ENCODE peak calls at places on chromosomes 1 and 21, in four cellular contexts. R is PC-9, I is GM23338, H is psoas muscle. J is an unnamed sample.

GRCh38 chr1:175933801-175934200 is 190.4 kb upstream of the TNR start:
- DNase-seq in R (no peak), I (peak; percentile 79), H (no peak), J (no peak)

GRCh38 chr1:165443539-165444289 is 1.2 kb downstream of the RXRG start:
- DNase-seq in H (peak; percentile 35), R (no peak), I (peak; percentile 39), J (no peak)

GRCh38 chr1:228373681-228374571 is 32.7 kb downstream of the TRIM11 start:
- DNase-seq in R (no peak), H (peak; percentile 11), I (no peak), J (no peak)

GRCh38 chr1:247077768-247078314 is 770 bp downstream of the ZNF670 start:
- DNase-seq in H (no peak), R (no peak), I (no peak), J (no peak)

GRCh38 chr1:178052650-178053461 is 41.0 kb upstream of the RASAL2 start:
- DNase-seq in H (no peak), R (peak; percentile 11), I (peak; percentile 15), J (no peak)

GRCh38 chr1:190328361-190328760 is 149.3 kb downstream of the BRINP3 start:
- DNase-seq in R (no peak), I (no peak), H (no peak), J (no peak)

GRCh38 chr1:27363766-27364695 is 2.7 kb downstream of the MAP3K6 start:
- DNase-seq in H (no peak), R (no peak), I (no peak), J (no peak)

GRCh38 chr1:156616463-156616862 is 2.8 kb upstream of the HAPLN2 start:
- DNase-seq in H (no peak), I (no peak), R (no peak), J (no peak)

GRCh38 chr1:180188679-180189175 is 34.1 kb downstream of the QSOX1 start:
- DNase-seq in H (no peak), R (no peak), I (no peak), J (no peak)

GRCh38 chr1:215052256-215052655 is 30.3 kb upstream of the KCNK2 start:
- DNase-seq in H (no peak), I (no peak), R (no peak), J (no peak)

GRCh38 chr1:17725811-17726582 is 29.1 kb upstream of the ACTL8 start:
- DNase-seq in R (no peak), I (no peak), H (no peak), J (no peak)

GRCh38 chr21:25283720-25284119 is 323.6 kb downstream of the MRPL39 start:
- DNase-seq in H (no peak), R (no peak), I (peak; percentile 84), J (no peak)

GRCh38 chr1:1440941-1441888 is 5.7 kb downstream of the VWA1 start:
- DNase-seq in H (peak; percentile 64), I (peak; percentile 75), R (peak; percentile 48), J (no peak)

GRCh38 chr1:11434506-11434905 is 44.4 kb upstream of the DISP3 start:
- DNase-seq in I (no peak), H (no peak), R (no peak), J (no peak)

GRCh38 chr1:201019321-201019977 is 4.1 kb downstream of the KIF21B start:
- DNase-seq in I (no peak), R (peak; percentile 69), H (peak; percentile 39), J (no peak)

GRCh38 chr1:91092503-91092902 is 70.7 kb upstream of the ZNF644 start:
- DNase-seq in I (no peak), H (no peak), R (no peak), J (no peak)

GRCh38 chr1:11550664-11551283 is 71.8 kb downstream of the DISP3 start:
- DNase-seq in R (peak; percentile 51), I (peak; percentile 97), H (peak; percentile 35), J (no peak)

GRCh38 chr1:240766831-240767230 is 154.9 kb upstream of the GREM2 start:
- DNase-seq in R (peak; percentile 2), I (no peak), H (no peak), J (no peak)

GRCh38 chr21:15443740-15444117 is 286.1 kb upstream of the USP25 start:
- DNase-seq in H (no peak), R (no peak), I (no peak), J (no peak)

GRCh38 chr1:214584805-214585766 is 17.9 kb upstream of the CENPF start:
- DNase-seq in I (peak; percentile 71), H (no peak), R (no peak), J (no peak)

GRCh38 chr1:221045842-221046831 is 166.9 kb downstream of the HLX start:
- DNase-seq in I (no peak), H (no peak), R (no peak), J (no peak)

GRCh38 chr1:206036661-206037455 is 13.2 kb upstream of the CTSE start:
- DNase-seq in R (no peak), I (no peak), H (no peak), J (no peak)
- H3K4me1 ChIP-seq in R (no peaks in the 10 kb centered on the region), I (peaks cover 19% of the 10 kb centered on the region), H (no peaks in the 10 kb centered on the region), J (no peaks in the 10 kb centered on the region)

GRCh38 chr1:31944205-31945089 is 6.3 kb upstream of the PTP4A2 start:
- DNase-seq in I (peak; percentile 98), H (peak; percentile 91), R (peak; percentile 90), J (peak; percentile 98)
- H3K4me1 ChIP-seq in I (peaks cover 16% of the 10 kb centered on the region), H (peaks cover 21% of the 10 kb centered on the region), R (peaks cover 66% of the 10 kb centered on the region), J (peaks cover 37% of the 10 kb centered on the region)

GRCh38 chr1:26289158-26290059 is 9.5 kb downstream of the SH3BGRL3 start:
- DNase-seq in I (no peak), H (no peak), R (no peak), J (no peak)
- H3K4me1 ChIP-seq in I (peaks cover 9% of the 10 kb centered on the region), H (peaks cover 30% of the 10 kb centered on the region), R (peaks cover 3% of the 10 kb centered on the region), J (peaks cover 26% of the 10 kb centered on the region)

DNA sequence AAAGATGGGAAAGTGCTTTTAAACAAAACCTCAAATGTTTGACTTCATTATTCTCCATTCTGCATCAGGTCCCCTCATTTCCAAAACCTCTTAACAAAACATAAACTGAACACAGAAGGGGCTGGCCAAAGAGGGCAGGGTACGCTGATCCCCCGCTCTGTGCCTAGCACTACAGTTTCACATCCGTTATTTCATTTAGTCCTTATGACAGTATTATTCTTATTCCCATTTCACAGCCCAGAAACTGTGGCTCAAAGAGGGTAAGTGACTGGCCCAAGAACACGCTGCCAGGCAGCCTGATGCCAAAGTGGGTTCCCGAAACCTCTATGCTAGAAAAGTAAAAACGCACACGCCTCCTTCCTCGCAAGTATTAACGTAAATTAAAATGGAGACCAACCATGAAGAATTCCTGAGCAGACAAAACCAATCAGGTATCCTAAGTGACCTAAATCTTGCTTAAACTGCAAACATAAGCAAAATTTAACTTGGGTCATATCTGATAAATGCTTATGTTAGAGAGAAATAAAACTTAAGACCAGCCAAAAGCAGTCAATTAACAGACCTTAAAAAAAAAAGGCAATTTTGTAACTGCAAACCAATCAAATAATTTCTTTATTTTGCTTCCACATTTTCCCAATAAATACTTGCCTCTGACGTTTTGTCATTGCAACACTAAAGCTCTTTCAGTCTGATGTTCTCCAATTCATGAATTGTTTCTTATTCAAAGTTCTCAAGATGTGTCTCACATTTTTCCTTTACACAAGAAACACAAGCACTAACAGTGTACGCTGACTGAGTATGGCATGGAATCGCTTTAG is 702 bp downstream of the CASP9 start:
- DNase-seq in I (no peak), H (no peak), R (no peak), J (no peak)
- H3K4me1 ChIP-seq in I (peaks cover 15% of the 10 kb centered on the region), H (peaks cover 26% of the 10 kb centered on the region), R (peaks cover 11% of the 10 kb centered on the region), J (peaks cover 40% of the 10 kb centered on the region)